ENCODE peak calls at places on chromosomes 4 and X, in six cellular contexts. X is RWPE1, V is neural crest cell, U is fibroblast of mammary gland, R is A549, K is mucosa of descending colon. T is an unnamed sample.

GRCh38 chrX:48883729-48884128 is 13.8 kb downstream of the TIMM17B start:
- DNase-seq in X (no peak), V (no peak), U (no peak), R (no peak), K (no peak), T (no peak)

GRCh38 chr4:96524311-96524875 is 684.5 kb downstream of the PDHA2 start:
- DNase-seq in X (no peak), V (no peak), U (no peak), R (no peak), K (no peak), T (no peak)

GRCh38 chrX:66005832-66006449 is 33.9 kb downstream of the VSIG4 start:
- DNase-seq in X (no peak), V (no peak), U (no peak), R (no peak), K (no peak), T (no peak)

GRCh38 chr4:169311643-169312365 is 41.0 kb upstream of the SH3RF1 start:
- DNase-seq in X (peak), V (peak), U (peak), R (peak), K (peak), T (peak)

GRCh38 chrX:47311857-47312774 is 58.3 kb upstream of the ZNF157 start:
- DNase-seq in X (peak), V (peak), U (peak), R (peak), K (peak), T (peak)

GRCh38 chrX:71668248-71668595 is 876 bp downstream of the LOC101059915 start:
- DNase-seq in X (no peak), V (no peak), U (no peak), R (no peak), K (no peak), T (no peak)

GRCh38 chr4:38964942-38965775 is 67.0 kb downstream of the TMEM156 start:
- DNase-seq in X (peak), V (no peak), U (no peak), R (no peak), K (no peak), T (no peak)

GRCh38 chr4:185774815-185775684 is 36.9 kb downstream of the SORBS2 start:
- DNase-seq in X (no peak), V (no peak), U (peak), R (no peak), K (peak), T (no peak)

GRCh38 chr4:151563194-151563593 is 154.2 kb downstream of the FHIP1A start:
- DNase-seq in X (no peak), V (no peak), U (peak), R (no peak), K (peak), T (no peak)

GRCh38 chr4:10643600-10644425 is 40.8 kb downstream of the CLNK start:
- DNase-seq in X (no peak), V (no peak), U (no peak), R (no peak), K (no peak), T (no peak)

GRCh38 chr4:123398803-123399637 is 2.4 kb downstream of the SPRY1 start:
- DNase-seq in X (no peak), V (peak), U (peak), R (peak), K (peak), T (peak)

GRCh38 chr4:77157859-77158486 is 966 bp downstream of the CCNG2 start:
- DNase-seq in X (peak), V (peak), U (peak), R (peak), K (peak), T (peak)

GRCh38 chrX:16222123-16222522 is 54.8 kb downstream of the MAGEB17 start:
- DNase-seq in X (no peak), V (no peak), U (peak), R (no peak), K (no peak), T (no peak)

GRCh38 chr4:102663073-102663472 is 97.7 kb downstream of the MANBA start:
- DNase-seq in X (peak), V (no peak), U (peak), R (no peak), K (no peak), T (no peak)

GRCh38 chrX:118655561-118656246 is 71.7 kb upstream of the IL13RA1 start:
- DNase-seq in X (no peak), V (no peak), U (peak), R (no peak), K (no peak), T (no peak)

GRCh38 chr4:85952982-85953650 is 406.7 kb downstream of the MAPK10 start:
- DNase-seq in X (no peak), V (no peak), U (no peak), R (no peak), K (no peak), T (no peak)

GRCh38 chr4:1711055-1711905 is 839 bp downstream of the SLBP start:
- DNase-seq in X (no peak), V (no peak), U (peak), R (no peak), K (peak), T (no peak)

GRCh38 chrX:140524556-140524955 is 19.7 kb upstream of the SOX3 start:
- DNase-seq in X (no peak), V (no peak), U (no peak), R (no peak), K (no peak), T (no peak)

GRCh38 chrX:23844502-23845138 is 61.6 kb downstream of the SAT1 start:
- DNase-seq in X (no peak), V (no peak), U (peak), R (no peak), K (peak), T (no peak)

GRCh38 chrX:13373027-13373806 is 53.4 kb upstream of the ATXN3L start:
- DNase-seq in X (no peak), V (no peak), U (peak), R (no peak), K (no peak), T (no peak)

GRCh38 chrX:2516612-2517011 is 15.8 kb upstream of the DHRSX start:
- DNase-seq in X (no peak), V (no peak), U (no peak), R (no peak), K (no peak), T (no peak)

GRCh38 chr4:24752140-24752539 is 43.2 kb upstream of the SOD3 start:
- DNase-seq in X (no peak), V (no peak), U (no peak), R (no peak), K (no peak), T (no peak)

GRCh38 chrX:22165732-22166457 is 106.8 kb upstream of the CBLL2 start:
- DNase-seq in X (peak), V (no peak), U (peak), R (no peak), K (no peak), T (no peak)

GRCh38 chrX:70360366-70360765 is 62.7 kb upstream of the GDPD2 start:
- DNase-seq in X (no peak), V (no peak), U (no peak), R (no peak), K (no peak), T (no peak)

GRCh38 chr4:56788081-56788480 is 33.4 kb downstream of the SPINK2 start:
- DNase-seq in X (no peak), V (no peak), U (no peak), R (no peak), K (no peak), T (no peak)

GRCh38 chrX:25013593-25014365 is 2.0 kb downstream of the ARX start:
- DNase-seq in X (no peak), V (no peak), U (no peak), R (no peak), K (no peak), T (peak)

GRCh38 chr4:167143018-167143417 is 91.3 kb downstream of the SPOCK3 start:
- DNase-seq in X (no peak), V (no peak), U (no peak), R (no peak), K (no peak), T (no peak)

GRCh38 chrX:63764946-63765345 is 20.1 kb downstream of the ARHGEF9 start:
- DNase-seq in X (peak), V (no peak), U (peak), R (no peak), K (no peak), T (no peak)

GRCh38 chr4:172521171-172521570 is 647.4 kb upstream of the GALNT7 start:
- DNase-seq in X (no peak), V (no peak), U (no peak), R (no peak), K (no peak), T (no peak)

GRCh38 chr4:155342142-155342541 is 34.6 kb downstream of the MAP9 start:
- DNase-seq in X (peak), V (no peak), U (peak), R (peak), K (no peak), T (no peak)

GRCh38 chr4:136599890-136600289 is 932.4 kb downstream of the PCDH18 start:
- DNase-seq in X (no peak), V (no peak), U (no peak), R (no peak), K (no peak), T (no peak)

GRCh38 chr4:154741877-154742851 is 1.6 kb upstream of the LRAT start:
- DNase-seq in X (no peak), V (peak), U (no peak), R (no peak), K (no peak), T (peak)

GRCh38 chrX:110734894-110735541 is 60.6 kb downstream of the CHRDL1 start:
- DNase-seq in X (peak), V (no peak), U (peak), R (no peak), K (no peak), T (no peak)

GRCh38 chr4:129972257-129972656 is 876.3 kb downstream of the C4orf33 start:
- DNase-seq in X (no peak), V (no peak), U (no peak), R (no peak), K (no peak), T (no peak)
- TF ChIP-seq CTCF in X (no peak), V (no peak), U (no peak), R (no peak), K (no peak), T (no peak)

DNA sequence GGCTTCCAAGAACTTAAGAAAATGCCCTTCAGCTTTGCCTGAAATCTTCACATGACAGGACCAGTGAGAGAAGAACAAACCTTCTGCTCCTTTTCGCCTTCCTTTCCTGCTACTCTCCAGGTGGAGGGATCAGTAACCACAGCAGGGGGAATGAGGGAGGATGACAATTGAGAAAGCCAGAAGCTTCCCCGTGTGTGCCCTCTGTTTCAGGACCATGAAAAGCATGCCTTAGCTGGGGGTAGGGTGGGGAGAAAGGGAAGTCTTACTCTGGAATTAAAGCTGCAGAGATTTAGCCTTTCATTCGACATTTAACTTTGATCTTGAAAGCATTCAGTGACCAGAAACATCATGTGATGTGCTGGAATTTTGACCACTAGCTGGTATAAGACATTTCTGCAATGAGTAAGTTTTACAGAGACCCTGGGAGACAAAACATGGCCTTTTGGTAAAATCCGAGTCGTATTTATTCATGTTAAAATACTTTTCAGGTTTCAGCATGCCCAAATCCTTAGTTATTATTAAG is 10.6 kb upstream of the PUDP start:
- DNase-seq in X (no peak), V (no peak), U (no peak), R (no peak), K (no peak), T (no peak)
- TF ChIP-seq CTCF in X (no peak), V (no peak), U (no peak), R (no peak), K (no peak), T (no peak)

GRCh38 chrX:133523094-133523493 is 107.8 kb upstream of the GPC4 start:
- DNase-seq in X (no peak), V (no peak), U (peak), R (no peak), K (no peak), T (no peak)
- TF ChIP-seq CTCF in X (no peak), V (no peak), U (no peak), R (no peak), K (no peak), T (no peak)

GRCh38 chr4:25837107-25837506 is 25.7 kb downstream of the SEL1L3 start:
- DNase-seq in X (no peak), V (no peak), U (no peak), R (no peak), K (no peak), T (no peak)
- TF ChIP-seq CTCF in X (no peak), V (no peak), U (no peak), R (no peak), K (no peak), T (no peak)

DNA sequence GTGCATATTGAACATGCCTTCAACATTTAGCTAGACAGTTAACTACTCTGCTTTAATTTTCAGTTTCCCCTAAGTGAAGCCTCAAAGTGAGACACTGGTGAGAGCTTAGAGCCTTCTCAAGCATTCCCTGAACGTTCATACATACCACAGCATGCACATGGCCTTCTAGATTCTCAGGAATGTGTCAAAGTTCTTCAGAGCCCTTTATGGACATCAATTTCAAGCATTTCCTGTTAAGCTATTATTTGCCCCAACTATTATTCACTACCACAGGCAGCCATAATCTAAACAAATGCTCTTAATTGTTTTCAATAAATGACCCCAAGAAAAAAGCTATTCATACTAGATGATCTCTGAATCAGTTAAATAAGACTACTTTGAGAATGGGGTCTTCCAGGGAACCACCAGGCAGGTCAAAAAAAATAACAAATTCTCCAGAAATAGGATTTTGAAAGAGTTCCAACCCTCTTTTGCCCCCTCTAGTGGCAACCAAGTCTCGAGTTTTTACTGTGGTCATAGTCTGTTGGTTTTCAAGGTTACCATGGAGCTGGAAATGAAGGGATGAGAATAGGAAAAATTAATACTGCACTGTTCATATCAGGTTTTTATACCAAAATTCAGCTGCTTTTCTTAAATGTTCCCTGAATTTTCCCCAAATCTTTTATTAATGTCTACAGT is 235.4 kb downstream of the RAB28 start:
- DNase-seq in X (no peak), V (no peak), U (peak), R (no peak), K (no peak), T (no peak)
- TF ChIP-seq CTCF in X (no peak), V (peak), U (peak), R (no peak), K (no peak), T (no peak)

GRCh38 chr4:81919238-81919637 is 447.5 kb upstream of the RASGEF1B start:
- DNase-seq in X (peak), V (no peak), U (peak), R (peak), K (peak), T (no peak)
- TF ChIP-seq CTCF in X (no peak), V (peak), U (peak), R (no peak), K (no peak), T (peak)

DNA sequence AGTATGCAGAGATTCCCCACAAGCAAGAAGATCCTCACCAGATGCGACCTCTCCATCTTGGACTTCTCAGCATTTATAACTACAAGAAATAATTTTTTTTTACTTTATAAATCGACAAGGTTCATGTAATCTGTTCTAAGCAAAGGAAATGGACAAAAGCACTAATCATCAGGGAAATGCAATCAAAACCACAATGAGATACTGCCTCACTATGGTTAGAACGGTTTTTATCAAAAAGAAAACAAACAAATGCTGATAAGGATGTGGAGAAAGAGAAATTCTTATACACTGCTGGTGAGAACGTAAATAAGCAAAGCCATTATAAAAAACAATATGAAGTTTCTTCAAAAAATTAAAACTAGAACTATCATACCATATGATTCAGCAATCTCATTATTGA is 1382.7 kb downstream of the ARAP2 start:
- DNase-seq in X (no peak), V (no peak), U (no peak), R (no peak), K (no peak), T (no peak)
- TF ChIP-seq CTCF in X (no peak), V (no peak), U (no peak), R (no peak), K (no peak), T (no peak)

DNA sequence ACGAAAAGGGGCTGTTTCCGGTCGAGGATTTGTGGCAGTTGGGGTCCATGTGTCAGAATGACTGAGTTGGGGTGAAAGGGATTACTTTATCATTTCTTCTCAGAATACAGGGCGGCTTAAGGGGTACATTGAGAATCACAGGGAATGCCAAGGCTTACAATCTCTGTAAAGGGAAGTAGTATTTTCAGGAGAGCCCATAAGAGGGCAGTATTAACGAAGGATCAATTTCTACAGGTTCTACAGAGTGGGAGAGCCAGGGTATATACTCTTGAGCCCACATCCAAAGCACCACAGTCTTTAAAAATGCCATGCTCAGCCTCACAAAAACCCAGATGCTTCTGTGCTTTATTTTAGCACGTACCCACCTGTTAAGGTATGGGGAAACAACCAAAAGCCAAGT is 67.7 kb upstream of the ZXDA start:
- DNase-seq in X (no peak), V (no peak), U (no peak), R (no peak), K (no peak), T (no peak)
- TF ChIP-seq CTCF in X (no peak), V (no peak), U (no peak), R (no peak), K (no peak), T (no peak)

T was measured in nephron progenitor cell.